ENCODE peak calls at places on chromosomes 13 and 19, in five cellular contexts. W, S, A, L and Y are unnamed samples.

GRCh38 chr13:95677564-95678386 is 836 bp downstream of the DNAJC3 start:
- DNase-seq in A (peak), L (no peak), S (no peak), W (no peak), Y (no peak)

GRCh38 chr19:14553939-14554243 is 18.0 kb downstream of the NDUFB7 start:
- DNase-seq in L (no peak), S (no peak), W (no peak), A (no peak), Y (no peak)

GRCh38 chr13:28618595-28618994 is 40.3 kb upstream of the POMP start:
- DNase-seq in L (no peak), A (no peak), W (no peak), S (no peak), Y (no peak)

GRCh38 chr19:3131168-3131567 is 4.7 kb upstream of the GNA15 start:
- DNase-seq in A (no peak), W (no peak), L (no peak), S (no peak), Y (no peak)

GRCh38 chr13:30052127-30052526 is 201.7 kb upstream of the UBL3 start:
- DNase-seq in S (no peak), A (no peak), W (no peak), L (no peak), Y (no peak)

GRCh38 chr13:109331898-109332297 is 454.5 kb downstream of the IRS2 start:
- DNase-seq in L (no peak), S (no peak), W (no peak), A (no peak), Y (no peak)

GRCh38 chr13:107812013-107812412 is 403.3 kb downstream of the LIG4 start:
- DNase-seq in A (no peak), W (no peak), S (no peak), L (no peak), Y (no peak)

GRCh38 chr19:44993526-44993925 is 7.7 kb upstream of the RELB start:
- DNase-seq in S (no peak), A (no peak), L (no peak), W (no peak), Y (no peak)

GRCh38 chr13:52164989-52165388 is 5.6 kb upstream of the NEK3 start:
- DNase-seq in S (no peak), A (no peak), L (no peak), W (no peak), Y (no peak)

GRCh38 chr19:1250374-1251232 is 2.2 kb downstream of the MIDN start:
- DNase-seq in S (peak), A (no peak), L (peak), W (no peak), Y (no peak)

GRCh38 chr13:27619093-27619705 is 1.1 kb downstream of the LNX2 start:
- DNase-seq in L (no peak), W (no peak), S (peak), A (no peak), Y (no peak)

GRCh38 chr13:75426421-75426820 is 55.5 kb downstream of the TBC1D4 start:
- DNase-seq in A (no peak), S (no peak), L (no peak), W (no peak), Y (no peak)

GRCh38 chr19:3450796-3451411 is 29.4 kb downstream of the SMIM24 start:
- DNase-seq in S (peak), W (no peak), A (peak), L (peak), Y (no peak)

GRCh38 chr13:76853481-76853880 is 32.7 kb downstream of the KCTD12 start:
- DNase-seq in L (no peak), A (no peak), S (no peak), W (no peak), Y (no peak)

GRCh38 chr13:109309625-109310363 is 476.6 kb downstream of the IRS2 start:
- DNase-seq in S (peak), L (no peak), W (no peak), A (no peak), Y (no peak)

GRCh38 chr13:95153647-95154405 is 147.4 kb downstream of the ABCC4 start:
- DNase-seq in W (no peak), S (no peak), L (no peak), A (no peak), Y (no peak)

GRCh38 chr13:36804588-36804987 is 14.4 kb upstream of the RFXAP start:
- DNase-seq in L (no peak), A (no peak), W (no peak), S (no peak), Y (no peak)

GRCh38 chr19:41409288-41409687 is 11.7 kb downstream of the BCKDHA start:
- DNase-seq in W (peak), L (no peak), A (no peak), S (peak), Y (peak)

GRCh38 chr13:73939071-73939380 is 195.2 kb downstream of the KLF12 start:
- DNase-seq in L (no peak), S (no peak), W (no peak), A (no peak), Y (no peak)

GRCh38 chr13:99406799-99407201 is 94.5 kb upstream of the TM9SF2 start:
- DNase-seq in L (no peak), W (no peak), S (no peak), A (peak), Y (no peak)

GRCh38 chr13:78601124-78601885 is 2.0 kb downstream of the POU4F1 start:
- DNase-seq in L (no peak), W (no peak), A (no peak), S (no peak), Y (no peak)

GRCh38 chr13:114282143-114282685 is 813 bp downstream of the UPF3A start:
- DNase-seq in W (peak), L (peak), S (peak), A (peak), Y (peak)

GRCh38 chr13:48078251-48078656 is 16.6 kb downstream of the MED4 start:
- DNase-seq in L (no peak), W (no peak), A (no peak), S (peak), Y (no peak)

GRCh38 chr13:94993608-94994007 is 281.3 kb upstream of the SOX21 start:
- DNase-seq in L (no peak), W (no peak), S (no peak), A (no peak), Y (no peak)

GRCh38 chr19:40314646-40315045 is 29.5 kb upstream of the AKT2 start:
- DNase-seq in L (no peak), W (no peak), S (no peak), A (no peak), Y (no peak)

GRCh38 chr19:24159707-24160106 is 72.7 kb downstream of the ZNF254 start:
- DNase-seq in S (peak), A (no peak), L (no peak), W (no peak), Y (no peak)

GRCh38 chr19:6610934-6611370 is 20.0 kb upstream of the CD70 start:
- DNase-seq in S (no peak), A (no peak), L (no peak), W (no peak), Y (no peak)

GRCh38 chr13:79631260-79631659 is 150.3 kb downstream of the NDFIP2 start:
- DNase-seq in S (no peak), A (no peak), W (no peak), L (peak), Y (peak)

GRCh38 chr13:79625517-79625916 is 144.6 kb downstream of the NDFIP2 start:
- DNase-seq in W (no peak), S (no peak), A (no peak), L (no peak), Y (no peak)

GRCh38 chr13:79626924-79627323 is 146.0 kb downstream of the NDFIP2 start:
- DNase-seq in W (no peak), S (no peak), A (no peak), L (no peak), Y (no peak)

DNA sequence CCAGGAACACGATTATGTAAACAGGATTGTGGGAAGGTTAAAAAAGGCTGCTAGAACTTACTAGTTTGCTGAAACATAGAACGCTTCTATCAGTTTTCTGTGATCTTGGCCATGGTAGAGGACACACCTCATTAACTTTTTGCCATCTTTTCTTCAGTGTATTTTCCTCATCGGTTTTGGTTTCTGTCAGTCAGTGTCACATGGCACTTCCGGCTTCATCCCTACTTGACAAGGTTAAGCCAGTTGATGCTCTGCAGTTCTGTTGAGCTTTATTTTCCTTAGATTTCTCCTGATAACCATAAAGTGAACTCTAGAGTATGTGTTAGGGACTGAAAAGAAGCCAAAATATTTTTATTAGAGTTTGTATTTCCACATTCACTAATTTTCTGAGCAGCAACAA is 147.5 kb downstream of the NDFIP2 start:
- DNase-seq in S (no peak), W (no peak), A (no peak), L (no peak), Y (no peak)
- H3K27ac ChIP-seq in S (no peak), W (peak), A (no peak), L (no peak), Y (no peak)

DNA sequence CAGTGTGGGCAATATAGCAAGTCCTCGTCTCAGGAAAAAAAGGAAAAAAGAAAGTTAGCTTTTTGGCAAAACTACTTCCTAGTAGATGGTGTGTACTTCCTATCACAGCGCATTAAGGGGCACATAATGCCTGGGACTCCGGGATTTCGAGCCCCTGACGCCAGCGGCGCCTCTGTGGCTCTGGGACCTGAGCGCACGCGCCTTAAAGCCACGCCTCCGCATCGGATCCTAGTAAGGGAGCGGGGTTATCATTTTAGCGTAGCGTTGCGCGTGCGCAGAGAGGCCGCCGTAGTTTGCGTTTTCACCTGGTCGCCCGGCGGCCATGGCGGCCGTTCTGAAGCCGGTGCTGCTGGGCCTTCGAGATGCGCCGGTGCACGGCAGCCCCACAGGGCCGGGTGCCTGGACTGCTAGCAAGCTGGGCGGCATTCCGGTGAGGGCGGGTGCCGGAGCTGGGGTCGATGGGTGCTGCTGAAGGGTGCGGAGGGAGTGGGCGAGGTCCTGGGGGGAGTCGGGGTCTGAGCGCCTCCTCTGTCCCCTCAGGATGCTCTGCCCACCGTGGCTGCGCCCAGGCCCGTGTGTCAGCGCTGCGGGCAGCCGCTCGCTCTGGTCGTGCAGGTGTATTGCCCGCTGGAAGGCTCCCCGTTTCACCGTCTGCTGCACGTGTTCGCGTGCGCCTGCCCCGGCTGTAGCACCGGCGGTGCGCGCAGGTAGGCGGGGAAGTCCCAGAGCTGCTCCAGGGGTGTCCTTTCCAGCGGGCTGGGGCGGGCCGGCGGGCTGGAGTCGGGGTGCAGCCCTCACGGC is at the start of gene PDCD2L:
- DNase-seq in W (peak), S (peak), A (peak), L (peak), Y (peak)
- H3K27ac ChIP-seq in W (peak), S (peak), A (peak), L (no peak), Y (peak)

DNA sequence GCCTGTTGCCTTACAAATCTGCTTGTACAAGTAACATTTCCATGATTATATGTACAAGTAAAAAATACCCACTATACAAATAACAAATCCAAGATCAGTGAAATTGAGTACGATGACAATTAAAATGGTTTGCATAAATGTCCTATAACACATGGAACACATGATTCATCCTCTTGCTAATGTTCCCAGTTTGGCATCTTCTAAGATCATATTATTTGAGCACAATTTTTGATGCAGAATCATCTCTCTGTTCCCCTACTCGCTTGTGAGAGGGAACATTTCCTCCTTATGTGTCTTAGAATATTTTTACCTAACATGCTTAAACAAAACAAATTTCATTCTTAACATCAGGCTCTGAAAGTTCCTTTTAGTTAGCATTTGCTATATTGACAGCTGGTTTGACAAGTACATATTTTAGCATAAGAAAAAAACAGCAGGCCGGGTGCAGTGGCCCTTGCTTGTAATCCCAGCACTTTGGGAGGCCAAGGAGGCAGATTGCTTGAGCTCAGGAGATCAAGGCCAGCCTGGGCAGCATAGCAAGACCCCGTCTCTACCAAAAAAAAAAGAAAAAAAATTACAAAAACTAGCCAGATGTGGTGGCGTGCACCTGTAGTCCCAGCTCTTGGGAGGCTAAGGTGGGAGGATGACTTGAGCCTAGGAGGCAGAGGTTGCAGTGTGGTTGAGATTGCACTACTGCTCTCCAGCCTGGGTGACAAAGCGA is 14.2 kb downstream of the ZNF331 start:
- DNase-seq in A (no peak), S (no peak), L (no peak), W (no peak), Y (no peak)
- H3K27ac ChIP-seq in A (no peak), S (no peak), L (no peak), W (no peak), Y (no peak)

DNA sequence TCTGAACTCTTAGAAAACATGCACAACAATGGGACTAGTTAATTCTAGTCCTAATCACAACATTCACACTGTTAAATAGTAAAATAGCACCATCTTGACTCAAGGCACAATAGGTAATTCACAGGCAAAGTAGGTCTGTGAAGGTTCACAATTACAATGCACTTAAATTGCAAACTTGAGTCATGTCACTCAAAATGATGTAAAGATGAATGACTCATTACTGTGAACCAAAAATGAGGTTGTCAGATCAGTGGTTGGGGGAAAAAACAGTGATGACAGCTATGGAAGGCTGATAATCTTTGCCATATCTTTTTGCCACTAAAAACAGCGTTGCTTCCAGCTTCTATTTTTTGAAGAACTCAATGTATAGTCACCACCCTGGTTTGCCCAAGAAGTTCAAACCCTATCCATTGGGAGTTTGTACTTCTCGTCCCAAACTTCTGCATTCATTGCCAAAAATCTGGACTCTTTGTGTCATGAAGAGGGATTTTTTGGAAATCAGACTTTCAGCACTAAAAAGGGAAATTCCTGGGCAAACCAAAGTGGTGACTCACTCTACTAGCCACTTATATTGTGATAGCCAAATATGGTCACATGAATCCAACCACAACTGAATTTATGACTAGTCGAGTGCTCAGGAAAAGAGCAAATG is 200.9 kb upstream of the TMTC4 start:
- DNase-seq in S (no peak), A (no peak), W (no peak), L (no peak), Y (no peak)
- H3K27ac ChIP-seq in S (no peak), A (no peak), W (no peak), L (no peak), Y (no peak)

GRCh38 chr19:35040826-35041547 is 534 bp upstream of the HPN start:
- DNase-seq in A (peak), S (peak), L (peak), W (peak), Y (peak)
- H3K27ac ChIP-seq in A (peak), S (peak), L (no peak), W (peak), Y (peak)

DNA sequence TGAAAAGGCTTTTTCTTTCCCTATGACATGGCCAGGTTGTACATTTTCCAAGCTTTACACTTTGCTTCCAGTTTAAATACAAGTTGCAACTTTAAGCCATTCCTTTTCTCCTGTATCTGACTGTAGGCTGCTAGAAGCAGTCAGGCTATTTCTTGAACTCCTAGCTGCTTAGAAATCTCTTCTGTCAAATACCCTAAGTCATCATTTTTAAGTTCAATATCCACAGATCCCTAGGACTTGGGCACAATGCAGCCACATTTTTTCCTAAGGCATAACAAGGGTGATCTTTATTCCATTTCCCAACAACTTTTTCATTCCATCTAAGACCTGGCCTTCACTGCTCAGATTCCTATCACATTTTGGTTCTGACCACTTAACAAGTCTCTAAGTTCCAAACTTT is 142.7 kb upstream of the TUBA3C start:
- DNase-seq in L (no peak), W (no peak), A (no peak), S (no peak), Y (no peak)
- H3K27ac ChIP-seq in L (no peak), W (no peak), A (no peak), S (no peak), Y (no peak)